ENCODE peak calls at places on chromosomes 5 and 9, in four cellular contexts. N is GM12878, M is HepG2, Z is H1. D is an unnamed sample.

GRCh38 chr5:59036274-59036961 is 453.5 kb downstream of the RAB3C start:
- DNase-seq in N (no peak), M (no peak), Z (no peak), D (no peak)

GRCh38 chr5:80254767-80255424 is 952 bp downstream of the SERINC5 start:
- DNase-seq in N (no peak), M (no peak), Z (no peak), D (peak; percentile 42)

GRCh38 chr9:133589454-133590227 is 19.5 kb downstream of the FAM163B start:
- DNase-seq in N (no peak), M (no peak), Z (peak; percentile 95), D (no peak)

GRCh38 chr5:134124289-134125194 is 10.1 kb downstream of the TCF7 start:
- DNase-seq in N (no peak), M (no peak), Z (no peak), D (no peak)

GRCh38 chr5:123455095-123455494 is 31.9 kb upstream of the CEP120 start:
- DNase-seq in N (no peak), M (no peak), Z (no peak), D (no peak)

GRCh38 chr5:140588311-140589070 is 23.9 kb downstream of the SLC35A4 start:
- DNase-seq in N (no peak), M (no peak), Z (no peak), D (no peak)

GRCh38 chr9:121122450-121123032 is 47.8 kb downstream of the CNTRL start:
- DNase-seq in N (peak; percentile 40), M (no peak), Z (no peak), D (no peak)

GRCh38 chr5:138033916-138034315 is 1.0 kb upstream of the FAM13B start:
- DNase-seq in N (no peak), M (no peak), Z (no peak), D (no peak)

GRCh38 chr5:122500245-122501086 is 188.4 kb downstream of the SNCAIP start:
- DNase-seq in N (no peak), M (peak; percentile 26), Z (peak; percentile 54), D (peak; percentile 59)

GRCh38 chr5:96614110-96614691 is 48.0 kb upstream of the CAST start:
- DNase-seq in N (peak; percentile 25), M (peak; percentile 68), Z (peak; percentile 54), D (peak; percentile 64)

GRCh38 chr5:140565024-140565779 is 574 bp downstream of the SLC35A4 start:
- DNase-seq in N (no peak), M (no peak), Z (no peak), D (no peak)

GRCh38 chr9:5449521-5450359 is 602 bp upstream of the CD274 start:
- DNase-seq in N (no peak), M (no peak), Z (no peak), D (no peak)

DNA sequence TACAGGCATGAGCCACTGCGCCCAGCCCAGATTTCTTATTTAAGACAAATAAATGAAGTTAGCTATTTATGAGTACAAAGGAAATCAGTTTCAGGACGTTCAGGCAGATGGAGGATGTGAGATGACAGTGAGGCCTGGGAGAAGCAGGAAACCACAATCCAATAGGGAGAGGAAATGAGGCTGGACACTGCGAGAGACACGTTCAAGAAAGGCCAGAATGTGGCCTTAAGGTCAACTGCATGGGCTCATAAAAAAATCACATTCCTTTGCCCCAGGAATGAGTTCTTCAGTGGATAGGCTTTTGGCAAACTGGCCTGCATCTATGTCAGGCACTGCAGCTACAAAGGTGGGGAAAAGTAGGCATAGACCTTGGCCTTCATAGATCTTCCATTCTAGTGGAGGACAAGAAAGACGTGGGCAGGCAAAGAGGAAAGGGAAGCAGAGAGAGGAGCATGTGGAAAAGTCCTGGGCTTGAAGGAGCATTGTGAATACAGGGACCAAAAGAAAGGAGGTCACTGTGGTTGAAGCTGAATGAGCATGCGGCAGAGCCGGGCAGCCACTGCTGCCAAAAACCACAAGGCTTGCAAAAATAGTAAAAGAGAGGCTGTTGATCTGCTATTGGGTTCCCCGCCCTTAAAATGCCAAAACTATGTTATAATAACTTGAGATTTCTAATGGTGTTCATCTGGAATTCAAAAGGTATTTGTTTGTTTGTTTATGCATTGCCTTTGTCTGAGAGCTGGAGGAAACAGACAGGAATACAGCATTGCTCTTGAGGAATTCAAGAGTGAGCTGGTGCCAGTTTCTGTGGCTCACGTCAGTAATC is 133.0 kb downstream of the GNA14 start:
- DNase-seq in N (no peak), M (peak; percentile 6), Z (no peak), D (no peak)
- TF ChIP-seq JUND in N (no peak), M (no peak), Z (no peak), D (no peak)

DNA sequence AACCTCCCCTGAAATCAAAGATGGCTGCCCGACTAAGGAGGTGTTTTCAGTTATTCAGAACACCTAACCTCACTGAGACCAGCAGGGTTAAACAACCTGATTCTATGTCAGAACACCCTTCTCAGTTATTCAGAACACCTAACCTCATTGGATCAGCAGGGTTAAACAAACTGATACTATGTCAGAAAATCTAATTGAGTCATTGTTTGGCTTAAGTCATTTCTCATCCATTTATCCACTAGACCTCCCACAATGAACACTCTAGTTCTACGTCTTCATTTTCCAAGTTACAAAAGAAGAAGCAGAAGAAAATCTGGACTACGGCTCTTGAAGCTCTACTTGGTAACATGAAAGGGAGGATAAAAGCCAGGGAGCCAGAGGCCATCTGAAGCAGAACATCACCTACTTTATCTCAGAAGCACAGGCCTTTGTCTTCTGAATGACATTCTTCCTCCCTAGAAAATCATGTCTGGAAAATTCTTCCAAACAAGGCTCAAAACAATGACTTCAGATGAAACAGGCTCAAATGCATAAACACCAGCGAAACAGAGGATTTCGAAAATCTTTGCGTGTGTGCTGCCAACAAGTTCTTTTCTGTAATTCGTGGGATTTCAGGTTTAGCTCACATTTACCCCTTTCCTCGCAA is 35.4 kb upstream of the TGFBI start:
- DNase-seq in N (no peak), M (no peak), Z (no peak), D (no peak)
- TF ChIP-seq TCF12 in N (no peak), M (no peak), Z (no peak), D (no peak)

DNA sequence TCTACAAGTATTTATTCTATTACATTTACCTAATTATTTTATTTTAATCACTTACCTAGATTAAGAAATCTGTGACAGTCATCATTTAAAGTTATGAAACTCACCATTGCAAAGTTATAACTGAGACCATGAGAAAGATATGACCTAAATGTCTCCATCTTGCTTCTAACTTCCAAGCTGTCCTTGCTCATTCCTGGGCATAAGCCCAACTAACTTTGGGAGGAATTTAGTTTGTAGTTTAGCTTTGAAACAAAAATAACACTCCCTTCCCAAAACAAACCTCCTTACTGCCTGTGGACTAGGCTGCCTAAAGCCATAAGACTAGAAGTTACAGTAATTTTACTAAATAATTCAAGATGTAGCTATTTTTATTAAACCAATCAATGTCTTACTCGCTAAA is 195.6 kb upstream of the RAI14 start:
- DNase-seq in N (no peak), M (no peak), Z (no peak), D (no peak)
- TF ChIP-seq JUND in N (no peak), M (no peak), Z (no peak), D (no peak)

GRCh38 chr9:111726949-111727348 is 65.5 kb downstream of the GNG10 start:
- DNase-seq in N (no peak), M (no peak), Z (no peak), D (no peak)

GRCh38 chr9:111730937-111731567 is 63.7 kb downstream of the SHOC1 start:
- DNase-seq in N (no peak), M (peak; percentile 20), Z (no peak), D (no peak)

GRCh38 chr9:111731916-111732315 is 62.8 kb downstream of the SHOC1 start:
- DNase-seq in N (no peak), M (no peak), Z (no peak), D (no peak)

GRCh38 chr9:111728617-111729366 is 65.9 kb downstream of the SHOC1 start:
- DNase-seq in N (no peak), M (peak; percentile 59), Z (no peak), D (no peak)

GRCh38 chr9:111728143-111728542 is 66.6 kb downstream of the SHOC1 start:
- DNase-seq in N (no peak), M (no peak), Z (no peak), D (no peak)
- TF ChIP-seq TCF12 in N (no peak), M (no peak), Z (no peak), D (no peak)

GRCh38 chr9:95572370-95573151 is 55.8 kb upstream of the PTCH1 start:
- DNase-seq in N (no peak), M (no peak), Z (no peak), D (peak; percentile 55)
- TF ChIP-seq JUND in N (no peak), M (no peak), Z (no peak), D (no peak)

DNA sequence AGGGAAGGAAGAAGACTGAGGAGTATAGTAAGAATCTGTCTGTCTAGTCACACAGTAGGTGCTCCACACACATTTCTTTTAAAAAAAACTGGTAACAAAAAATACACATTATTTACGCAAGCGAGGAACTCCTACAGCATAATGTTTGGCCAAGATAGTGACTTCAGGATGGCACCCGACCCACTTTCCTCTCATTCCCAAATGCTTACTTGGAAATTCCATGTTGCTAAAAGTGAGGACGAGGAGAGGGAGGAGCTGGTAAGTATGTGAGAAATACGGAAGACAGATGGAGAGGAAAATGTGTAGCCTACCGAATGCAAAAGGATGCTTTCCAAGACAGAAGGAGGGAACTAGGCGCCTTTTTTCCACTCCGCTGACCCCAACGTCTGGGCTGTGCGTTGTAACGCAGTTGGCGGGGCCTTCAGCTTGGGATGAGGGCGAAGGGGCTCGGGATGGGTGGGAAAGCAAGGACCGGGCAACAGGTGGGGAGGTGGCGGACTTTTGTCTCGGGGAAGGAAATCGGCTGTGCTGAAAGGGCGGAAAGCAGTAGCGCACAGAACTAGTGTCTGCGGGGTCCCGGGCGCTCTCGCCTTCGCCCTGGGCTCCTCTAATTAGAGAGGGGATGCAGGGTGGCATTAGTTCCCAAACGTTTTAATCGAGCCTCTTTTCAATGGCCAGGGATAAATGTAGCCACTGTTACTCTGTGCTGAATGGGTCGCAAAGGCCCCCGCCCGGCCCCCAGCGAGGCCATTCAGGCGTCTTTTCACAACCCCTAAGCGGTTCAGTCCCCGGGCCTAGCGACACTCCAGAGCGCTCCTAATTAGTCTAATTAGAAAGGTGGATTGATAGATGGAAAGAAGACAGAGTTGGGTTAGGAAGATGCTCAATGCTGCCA is 12.7 kb downstream of the FOXD1 start:
- DNase-seq in N (no peak), M (no peak), Z (no peak), D (no peak)
- TF ChIP-seq TCF12 in N (no peak), M (no peak), Z (no peak), D (no peak)

D was measured in SK-N-SH.